ENCODE peak calls at places on chromosomes 2 and 18, in six cellular contexts. One of them, this sample, is unnamed.

GRCh38 chr2:151762694-151763093 is 28.4 kb upstream of the NEB start:
- DNase-seq in pons: no peak
- DNase-seq in tibial artery: no peak
- DNase-seq in stimulated activated CD8-positive, alpha-beta memory T cell treated with anti-CD3 and anti-CD28 coated beads, Interleukin-12 subunit alpha, Interleukin-12 subunit beta, amount 100 ng/mL, for 4 hours: no peak
- DNase-seq in ELR: no peak
- DNase-seq in epithelial cell of esophagus: no peak
- DNase-seq in this sample: no peak

GRCh38 chr2:29066989-29067605 is 7.2 kb downstream of the PCARE start:
- DNase-seq in pons: no peak
- DNase-seq in ELR: peak
- DNase-seq in epithelial cell of esophagus: peak
- DNase-seq in tibial artery: no peak
- DNase-seq in stimulated activated CD8-positive, alpha-beta memory T cell treated with anti-CD3 and anti-CD28 coated beads, Interleukin-12 subunit alpha, Interleukin-12 subunit beta, amount 100 ng/mL, for 4 hours: no peak
- DNase-seq in this sample: peak

GRCh38 chr18:78721986-78722385 is 257.6 kb upstream of the SALL3 start:
- DNase-seq in epithelial cell of esophagus: no peak
- DNase-seq in stimulated activated CD8-positive, alpha-beta memory T cell treated with anti-CD3 and anti-CD28 coated beads, Interleukin-12 subunit alpha, Interleukin-12 subunit beta, amount 100 ng/mL, for 4 hours: no peak
- DNase-seq in pons: no peak
- DNase-seq in tibial artery: no peak
- DNase-seq in ELR: no peak
- DNase-seq in this sample: no peak

GRCh38 chr2:186299610-186300009 is 186.4 kb upstream of the ZC3H15 start:
- DNase-seq in epithelial cell of esophagus: no peak
- DNase-seq in tibial artery: no peak
- DNase-seq in stimulated activated CD8-positive, alpha-beta memory T cell treated with anti-CD3 and anti-CD28 coated beads, Interleukin-12 subunit alpha, Interleukin-12 subunit beta, amount 100 ng/mL, for 4 hours: no peak
- DNase-seq in pons: no peak
- DNase-seq in ELR: no peak
- DNase-seq in this sample: no peak

GRCh38 chr2:100274566-100275199 is 47.6 kb downstream of the LONRF2 start:
- DNase-seq in stimulated activated CD8-positive, alpha-beta memory T cell treated with anti-CD3 and anti-CD28 coated beads, Interleukin-12 subunit alpha, Interleukin-12 subunit beta, amount 100 ng/mL, for 4 hours: no peak
- DNase-seq in tibial artery: no peak
- DNase-seq in epithelial cell of esophagus: no peak
- DNase-seq in pons: no peak
- DNase-seq in ELR: no peak
- DNase-seq in this sample: no peak

GRCh38 chr2:69559696-69560482 is 83.7 kb downstream of the AAK1 start:
- DNase-seq in epithelial cell of esophagus: peak
- DNase-seq in stimulated activated CD8-positive, alpha-beta memory T cell treated with anti-CD3 and anti-CD28 coated beads, Interleukin-12 subunit alpha, Interleukin-12 subunit beta, amount 100 ng/mL, for 4 hours: no peak
- DNase-seq in ELR: peak
- DNase-seq in pons: peak
- DNase-seq in tibial artery: no peak
- DNase-seq in this sample: peak

GRCh38 chr2:16012626-16013501 is 72.5 kb downstream of the MYCN start:
- DNase-seq in ELR: no peak
- DNase-seq in tibial artery: no peak
- DNase-seq in epithelial cell of esophagus: peak
- DNase-seq in pons: peak
- DNase-seq in stimulated activated CD8-positive, alpha-beta memory T cell treated with anti-CD3 and anti-CD28 coated beads, Interleukin-12 subunit alpha, Interleukin-12 subunit beta, amount 100 ng/mL, for 4 hours: no peak
- DNase-seq in this sample: peak

GRCh38 chr18:5311273-5312009 is 15.9 kb upstream of the ZBTB14 start:
- DNase-seq in stimulated activated CD8-positive, alpha-beta memory T cell treated with anti-CD3 and anti-CD28 coated beads, Interleukin-12 subunit alpha, Interleukin-12 subunit beta, amount 100 ng/mL, for 4 hours: no peak
- DNase-seq in ELR: no peak
- DNase-seq in pons: no peak
- DNase-seq in tibial artery: no peak
- DNase-seq in epithelial cell of esophagus: no peak
- DNase-seq in this sample: no peak

GRCh38 chr2:8752385-8752784 is 70.5 kb downstream of the ID2 start:
- DNase-seq in tibial artery: no peak
- DNase-seq in stimulated activated CD8-positive, alpha-beta memory T cell treated with anti-CD3 and anti-CD28 coated beads, Interleukin-12 subunit alpha, Interleukin-12 subunit beta, amount 100 ng/mL, for 4 hours: no peak
- DNase-seq in pons: no peak
- DNase-seq in epithelial cell of esophagus: no peak
- DNase-seq in ELR: no peak
- DNase-seq in this sample: no peak

GRCh38 chr2:225355788-225356187 is 43.7 kb upstream of the NYAP2 start:
- DNase-seq in ELR: no peak
- DNase-seq in tibial artery: no peak
- DNase-seq in stimulated activated CD8-positive, alpha-beta memory T cell treated with anti-CD3 and anti-CD28 coated beads, Interleukin-12 subunit alpha, Interleukin-12 subunit beta, amount 100 ng/mL, for 4 hours: no peak
- DNase-seq in pons: no peak
- DNase-seq in epithelial cell of esophagus: no peak
- DNase-seq in this sample: no peak